ENCODE peak calls at places on chromosomes 13 and 19, in four cellular contexts. One of them, this sample, is unnamed.

GRCh38 chr19:6186435-6186834 is 51.0 kb downstream of the ACSBG2 start:
- DNase-seq in GM12878: no peak
- DNase-seq in K562: no peak
- DNase-seq in HepG2: no peak
- DNase-seq in this sample: no peak

GRCh38 chr13:109687559-109688448 is 98.6 kb downstream of the IRS2 start:
- DNase-seq in K562: no peak
- DNase-seq in HepG2: no peak
- DNase-seq in GM12878: no peak
- DNase-seq in this sample: no peak

GRCh38 chr19:41401483-41401882 is 3.9 kb downstream of the BCKDHA start:
- DNase-seq in K562: no peak
- DNase-seq in GM12878: no peak
- DNase-seq in HepG2: no peak
- DNase-seq in this sample: no peak

GRCh38 chr19:17877696-17878095 is 6.0 kb downstream of the SLC5A5 start:
- DNase-seq in GM12878: no peak
- DNase-seq in K562: no peak
- DNase-seq in HepG2: no peak
- DNase-seq in this sample: no peak

GRCh38 chr19:35975608-35976214 is 19.3 kb upstream of the SDHAF1 start:
- DNase-seq in GM12878: no peak
- DNase-seq in K562: peak
- DNase-seq in HepG2: no peak
- DNase-seq in this sample: peak

GRCh38 chr13:93172109-93172508 is 54.5 kb upstream of the GPC6 start:
- DNase-seq in HepG2: peak
- DNase-seq in K562: no peak
- DNase-seq in GM12878: no peak
- DNase-seq in this sample: peak

GRCh38 chr19:14413765-14414171 is 5.4 kb downstream of the DDX39A start:
- DNase-seq in HepG2: no peak
- DNase-seq in K562: no peak
- DNase-seq in GM12878: no peak
- DNase-seq in this sample: no peak

GRCh38 chr13:100987993-100988392 is 313.4 kb upstream of the TMTC4 start:
- DNase-seq in HepG2: no peak
- DNase-seq in K562: no peak
- DNase-seq in GM12878: no peak
- DNase-seq in this sample: peak

GRCh38 chr13:53784331-53784730 is 755.7 kb downstream of the OLFM4 start:
- DNase-seq in GM12878: no peak
- DNase-seq in HepG2: no peak
- DNase-seq in K562: no peak
- DNase-seq in this sample: no peak

GRCh38 chr13:42071667-42072419 is 23.4 kb downstream of the DGKH start:
- DNase-seq in K562: peak
- DNase-seq in HepG2: no peak
- DNase-seq in GM12878: no peak
- DNase-seq in this sample: no peak

DNA sequence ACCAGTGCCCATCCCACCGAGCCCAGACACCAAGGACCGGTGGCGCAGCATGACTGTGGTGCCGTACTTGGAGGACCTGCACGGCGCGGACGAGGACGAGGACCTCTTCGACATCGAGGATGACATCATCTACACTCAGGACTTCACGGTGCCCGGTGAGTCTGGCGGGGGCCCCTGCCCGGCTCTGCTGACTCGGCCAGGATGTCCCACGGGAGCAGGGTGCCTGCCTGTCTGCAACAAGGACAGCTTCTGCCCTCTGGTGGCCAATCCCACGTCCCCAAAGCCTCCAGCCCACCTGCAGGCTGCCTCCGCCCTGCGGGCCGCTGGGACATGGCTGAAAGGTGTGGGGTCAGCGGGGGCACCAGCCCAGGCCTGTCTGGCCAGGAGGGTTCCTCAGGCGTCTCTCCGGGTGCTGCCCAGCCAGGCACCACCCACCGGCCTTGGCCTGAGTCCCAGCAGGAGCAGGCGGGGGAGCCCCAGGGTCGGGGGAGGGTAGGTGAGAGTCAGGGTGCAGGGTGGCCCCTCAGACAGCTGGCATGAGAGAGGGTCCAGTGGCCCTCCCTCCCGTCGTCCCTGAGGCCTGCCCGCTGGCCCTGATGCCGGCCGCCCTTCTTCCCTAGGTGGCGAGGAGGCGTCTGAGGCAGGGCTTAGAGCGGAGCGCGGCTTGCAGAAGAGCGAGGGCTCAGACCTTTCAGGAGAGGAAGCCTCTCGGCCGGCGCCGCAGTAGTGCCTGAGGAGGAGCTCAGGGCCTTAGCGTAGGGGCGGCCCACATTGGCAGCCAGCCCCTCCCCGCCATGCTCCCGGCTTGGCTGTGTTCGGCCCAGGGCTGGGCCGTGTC is 14.6 kb downstream of the CBARP start:
- DNase-seq in GM12878: no peak
- DNase-seq in K562: peak
- DNase-seq in HepG2: no peak
- DNase-seq in this sample: peak
- TF ChIP-seq CREM in GM12878: no peak
- TF ChIP-seq CREM in K562: no peak
- TF ChIP-seq CREM in HepG2: no peak
- TF ChIP-seq CREM in this sample: no peak

DNA sequence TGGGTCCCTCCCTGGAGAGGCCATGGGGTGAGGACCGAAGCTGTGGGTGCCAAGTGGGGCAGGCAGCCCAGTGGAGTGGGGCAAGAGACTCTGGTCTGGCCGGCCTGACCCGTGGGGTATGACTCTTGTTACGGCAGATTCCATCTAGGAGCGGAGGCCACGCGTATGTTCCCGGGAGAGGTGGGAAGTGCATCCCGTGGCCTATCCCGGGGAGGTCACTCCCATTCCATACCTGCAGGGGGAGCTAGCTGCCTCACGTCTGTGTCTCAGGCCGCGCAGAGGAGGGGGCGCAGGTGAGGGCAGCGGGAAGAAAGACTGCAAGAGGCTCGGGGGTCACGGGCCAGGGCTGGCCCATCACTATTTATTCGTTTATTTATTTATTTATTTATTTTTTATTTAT is 4.9 kb downstream of the CSNK1G2 start:
- DNase-seq in K562: peak
- DNase-seq in HepG2: peak
- DNase-seq in GM12878: no peak
- DNase-seq in this sample: peak
- TF ChIP-seq CREM in K562: no peak
- TF ChIP-seq CREM in HepG2: no peak
- TF ChIP-seq CREM in GM12878: no peak
- TF ChIP-seq CREM in this sample: no peak

DNA sequence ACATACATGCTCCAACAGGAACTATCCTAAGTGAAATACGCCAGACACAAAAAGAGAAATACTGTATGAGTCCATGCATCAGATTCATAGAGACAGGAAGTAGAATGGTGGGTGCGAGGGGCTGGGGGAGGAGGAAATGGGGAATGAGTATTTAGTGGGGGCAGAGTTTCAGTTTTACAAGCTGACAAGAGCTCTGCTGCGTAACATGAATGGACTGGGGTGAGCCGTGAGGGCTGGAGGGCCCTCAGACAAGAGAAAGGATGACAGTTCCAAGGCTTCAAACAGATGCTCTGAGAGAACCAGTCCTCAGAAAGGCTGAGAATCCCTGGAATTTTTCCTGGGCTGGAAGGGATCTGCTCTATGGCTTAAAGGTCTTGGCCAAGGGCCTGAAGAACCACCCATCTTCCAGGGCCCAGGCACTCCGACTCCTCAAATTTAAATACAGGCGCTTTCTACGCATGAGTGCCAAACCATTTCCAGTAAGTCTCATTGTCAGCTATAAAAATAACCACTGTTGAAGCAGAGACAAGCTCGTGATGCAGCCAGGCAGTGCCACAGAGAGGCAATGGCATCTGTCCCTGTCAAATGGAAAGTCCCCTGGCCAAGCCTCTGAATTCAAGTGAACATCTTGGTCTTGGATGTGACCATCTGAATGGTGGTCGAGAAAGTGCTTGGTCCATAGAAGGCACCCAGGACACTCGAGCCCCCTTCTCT is 17.5 kb downstream of the KLF2 start:
- DNase-seq in HepG2: no peak
- DNase-seq in GM12878: peak
- DNase-seq in K562: no peak
- DNase-seq in this sample: no peak
- TF ChIP-seq CREM in HepG2: no peak
- TF ChIP-seq CREM in GM12878: peak
- TF ChIP-seq CREM in K562: no peak
- TF ChIP-seq CREM in this sample: no peak

DNA sequence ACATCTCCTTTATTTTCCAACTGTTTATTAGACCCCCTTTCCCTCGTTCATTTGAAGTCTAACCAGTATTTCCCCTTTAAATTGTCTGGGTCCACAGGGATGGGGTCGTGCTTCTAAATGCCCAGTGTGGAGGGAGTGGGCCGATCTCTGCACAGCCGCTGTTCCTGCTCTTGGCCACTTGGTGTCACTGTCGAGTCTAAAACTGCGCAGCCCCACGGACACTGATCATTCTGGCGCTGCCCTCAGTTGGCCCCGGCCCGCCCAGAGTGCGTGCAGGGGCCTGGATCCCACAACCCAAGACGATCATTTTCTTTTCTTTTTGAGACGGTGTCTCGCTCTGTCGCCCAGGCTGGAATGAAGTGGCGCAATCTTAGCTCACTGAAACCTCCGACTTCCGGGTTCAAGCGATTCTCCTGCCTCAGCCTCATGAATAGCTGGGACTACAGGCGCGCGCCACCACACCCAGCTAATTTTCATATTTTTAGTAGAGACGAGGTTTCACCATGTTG is 12.0 kb downstream of the WDR88 start:
- DNase-seq in GM12878: no peak
- DNase-seq in HepG2: peak
- DNase-seq in K562: peak
- DNase-seq in this sample: peak
- TF ChIP-seq CREM in GM12878: no peak
- TF ChIP-seq CREM in HepG2: no peak
- TF ChIP-seq CREM in K562: peak
- TF ChIP-seq CREM in this sample: no peak

DNA sequence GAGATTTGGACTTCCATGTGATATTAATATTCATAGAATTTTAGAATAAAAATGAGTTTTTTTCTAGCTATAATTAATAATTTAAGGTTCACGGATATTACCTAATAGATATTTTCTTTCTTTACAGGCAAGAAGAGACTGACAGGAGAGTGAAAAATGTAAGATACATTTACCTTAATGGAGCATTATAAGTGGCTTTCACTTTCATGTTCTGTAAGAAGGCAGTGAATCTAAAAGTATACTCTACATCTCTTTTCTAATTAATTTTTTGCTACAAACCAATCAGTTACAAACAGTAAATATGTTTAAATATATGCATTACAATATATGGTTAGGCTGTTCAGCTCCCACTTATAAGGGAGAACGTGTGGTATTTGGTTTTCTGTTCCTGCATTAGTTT is 159.1 kb downstream of the LMO7 start:
- DNase-seq in K562: no peak
- DNase-seq in GM12878: no peak
- DNase-seq in HepG2: no peak
- DNase-seq in this sample: no peak
- TF ChIP-seq CREM in K562: no peak
- TF ChIP-seq CREM in GM12878: no peak
- TF ChIP-seq CREM in HepG2: no peak
- TF ChIP-seq CREM in this sample: no peak

DNA sequence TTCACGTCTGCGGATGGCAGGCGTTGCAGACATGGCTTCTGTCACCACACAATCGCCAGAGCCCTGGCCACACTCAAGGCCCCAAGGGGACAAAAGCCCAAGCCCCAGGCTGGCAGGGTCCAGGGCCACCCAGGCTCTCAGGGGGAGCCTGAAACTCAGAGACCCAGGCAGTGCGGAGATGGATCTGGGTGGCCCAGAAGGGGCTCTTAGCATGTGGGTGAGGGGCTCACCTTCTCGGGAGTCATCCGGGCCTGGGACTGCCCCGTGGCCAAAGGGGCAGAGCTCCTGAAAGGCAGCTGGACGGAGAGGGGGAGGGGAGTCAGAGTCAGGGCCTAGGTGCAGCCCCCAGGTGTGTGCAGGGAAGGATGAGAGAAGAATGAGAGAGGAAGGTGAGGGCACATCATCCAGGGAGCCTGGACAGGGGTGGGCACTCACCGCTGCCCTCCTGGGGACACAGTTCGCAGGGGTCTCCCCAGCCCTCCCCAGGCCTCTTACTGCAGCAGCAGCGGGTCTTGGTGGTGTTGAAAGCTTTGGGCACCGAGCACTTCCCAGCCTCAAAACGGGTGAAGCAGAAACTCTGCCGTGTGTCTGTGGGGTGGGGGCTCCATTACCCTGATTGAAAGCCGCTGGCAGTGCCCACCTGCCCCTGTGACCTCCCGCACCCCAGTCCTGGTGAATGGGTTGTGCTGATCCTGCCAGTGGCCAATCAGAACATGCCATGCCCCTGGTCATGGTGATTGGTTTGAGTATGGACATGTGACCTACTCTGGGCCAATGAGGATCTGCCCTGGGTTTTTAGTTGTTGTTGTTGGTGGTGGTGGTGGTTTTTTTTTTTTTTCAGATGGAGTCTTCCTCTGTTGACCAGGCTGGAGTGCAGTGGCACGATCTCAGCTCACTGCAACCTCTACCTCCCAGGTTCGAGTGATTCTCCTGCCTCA is 37.4 kb downstream of the CCL25 start:
- DNase-seq in K562: no peak
- DNase-seq in HepG2: no peak
- DNase-seq in GM12878: no peak
- DNase-seq in this sample: no peak
- TF ChIP-seq CREM in K562: no peak
- TF ChIP-seq CREM in HepG2: no peak
- TF ChIP-seq CREM in GM12878: no peak
- TF ChIP-seq CREM in this sample: no peak

DNA sequence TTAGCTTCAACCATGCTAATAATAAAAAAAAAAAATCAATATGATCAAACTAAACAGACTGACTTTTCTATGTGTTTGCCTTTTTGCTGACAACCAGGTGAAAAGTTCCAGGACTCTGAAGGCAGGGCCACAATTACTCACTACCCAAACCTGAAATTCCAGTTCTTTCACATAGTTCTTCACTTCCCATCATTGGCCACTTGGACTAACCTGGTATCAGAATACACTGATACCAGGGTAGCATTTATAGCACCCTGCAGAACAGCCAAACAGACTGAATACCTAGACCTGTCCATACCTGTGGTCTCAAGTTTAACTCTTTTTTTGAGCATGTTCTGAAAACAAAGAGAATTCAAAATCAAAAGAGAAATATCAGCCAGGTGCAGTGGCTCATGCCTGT is 25.1 kb downstream of the ELF1 start:
- DNase-seq in K562: no peak
- DNase-seq in GM12878: no peak
- DNase-seq in HepG2: no peak
- DNase-seq in this sample: no peak
- TF ChIP-seq CREM in K562: no peak
- TF ChIP-seq CREM in GM12878: no peak
- TF ChIP-seq CREM in HepG2: no peak
- TF ChIP-seq CREM in this sample: no peak